ENCODE peak calls at places on chromosomes 6 and 20, in eight cellular contexts. M is psoas muscle; V is SK-N-MC; F is dorsolateral prefrontal cortex; X is right lobe of liver; C is CD4-positive, alpha-beta T cell; E is neuronal stem cell; Y is stomach. D is an unnamed sample.

GRCh38 chr6:90284236-90284744 is 12.4 kb downstream of the BACH2 start:
- DNase-seq in M (no peak), V (no peak), Y (no peak), X (no peak), C (no peak), E (peak; percentile 44), F (no peak), D (no peak)

GRCh38 chr20:45154183-45154582 is 20.5 kb upstream of the PI3 start:
- DNase-seq in C (no peak), X (no peak), V (no peak), Y (no peak), F (no peak), E (no peak), M (no peak), D (no peak)

GRCh38 chr20:36572701-36573102 is 695 bp upstream of the TGIF2 start:
- DNase-seq in X (no peak), E (peak; percentile 39), Y (peak; percentile 36), F (no peak), C (peak; percentile 67), V (no peak), M (no peak), D (no peak)

GRCh38 chr6:170137176-170137891 is 153.5 kb downstream of the DLL1 start:
- DNase-seq in X (peak; percentile 59), F (no peak), Y (peak; percentile 25), E (no peak), V (no peak), M (peak; percentile 76), C (no peak), D (peak; percentile 51)

GRCh38 chr6:170210651-170211403 is 80.1 kb downstream of the DLL1 start:
- DNase-seq in X (no peak), C (no peak), Y (peak; percentile 16), M (no peak), F (no peak), V (no peak), E (no peak), D (no peak)

GRCh38 chr20:9918360-9918759 is 79.5 kb upstream of the PAK5 start:
- DNase-seq in E (no peak), M (no peak), V (no peak), F (no peak), C (no peak), X (no peak), Y (no peak), D (no peak)

GRCh38 chr6:157263881-157264397 is 59.4 kb downstream of the TMEM242 start:
- DNase-seq in E (no peak), C (no peak), M (no peak), V (no peak), F (no peak), X (no peak), Y (no peak), D (no peak)

GRCh38 chr6:108751851-108752732 is 96.1 kb upstream of the ARMC2 start:
- DNase-seq in C (no peak), M (no peak), F (no peak), X (peak; percentile 80), Y (no peak), V (no peak), E (no peak), D (no peak)

GRCh38 chr20:51985013-51985415 is 182.7 kb upstream of the SALL4 start:
- DNase-seq in E (no peak), M (no peak), V (peak; percentile 99), X (no peak), Y (no peak), F (no peak), C (no peak), D (no peak)

GRCh38 chr6:35728663-35729348 is 8.0 kb upstream of the ARMC12 start:
- DNase-seq in X (peak; percentile 88), C (peak; percentile 46), E (no peak), V (no peak), F (no peak), Y (peak; percentile 41), M (peak; percentile 88), D (peak; percentile 94)

GRCh38 chr6:28336284-28337024 is 506 bp upstream of the ZSCAN31 start:
- DNase-seq in C (no peak), X (no peak), E (no peak), F (no peak), V (no peak), M (no peak), Y (no peak), D (no peak)

GRCh38 chr20:60695223-60695622 is 556.8 kb upstream of the CDH4 start:
- DNase-seq in M (no peak), F (no peak), C (no peak), V (no peak), X (no peak), E (no peak), Y (no peak), D (no peak)

GRCh38 chr6:118665011-118665410 is 13.6 kb upstream of the CEP85L start:
- DNase-seq in V (no peak), C (peak; percentile 8), Y (no peak), X (no peak), E (no peak), M (no peak), F (no peak), D (no peak)
- H3K27ac ChIP-seq in V (no peak overlapping the region), C (peak overlapping the region; percentile 50), Y (peak overlapping the region; percentile 81), X (no peak overlapping the region), E (no peak overlapping the region), M (peak overlapping the region; percentile 78), F (no peak overlapping the region), D (peak overlapping the region; percentile 15)

GRCh38 chr20:1844723-1845523 is 50.3 kb upstream of the SIRPA start:
- DNase-seq in X (no peak), M (peak; percentile 66), F (no peak), C (no peak), Y (peak; percentile 35), V (no peak), E (no peak), D (no peak)

GRCh38 chr20:1841554-1842140 is 53.6 kb upstream of the SIRPA start:
- DNase-seq in X (no peak), V (no peak), M (peak; percentile 70), Y (no peak), C (no peak), E (no peak), F (no peak), D (peak; percentile 57)

GRCh38 chr20:1842281-1842680 is 52.9 kb upstream of the SIRPA start:
- DNase-seq in Y (no peak), V (no peak), C (no peak), X (no peak), M (no peak), E (no peak), F (no peak), D (no peak)

GRCh38 chr20:1838479-1839279 is 56.5 kb upstream of the SIRPA start:
- DNase-seq in M (no peak), Y (no peak), X (no peak), E (no peak), C (no peak), V (no peak), F (no peak), D (no peak)

GRCh38 chr20:1840865-1841553 is 54.2 kb upstream of the SIRPA start:
- DNase-seq in V (no peak), E (no peak), Y (no peak), F (no peak), M (no peak), X (no peak), C (no peak), D (no peak)
- H3K27ac ChIP-seq in V (no peak overlapping the region), E (no peak overlapping the region), Y (no peak overlapping the region), F (peak overlapping the region; percentile 78), M (peak overlapping the region; percentile 67), X (no peak overlapping the region), C (no peak overlapping the region), D (peak overlapping the region; percentile 78)

GRCh38 chr6:10309826-10310405 is 105.0 kb downstream of the TFAP2A start:
- DNase-seq in M (no peak), E (no peak), V (no peak), X (no peak), C (no peak), F (no peak), Y (no peak), D (no peak)
- H3K27ac ChIP-seq in M (no peak overlapping the region), E (no peak overlapping the region), V (no peak overlapping the region), X (no peak overlapping the region), C (no peak overlapping the region), F (no peak overlapping the region), Y (no peak overlapping the region), D (peak overlapping the region; percentile 43)

GRCh38 chr6:16741112-16742016 is 19.9 kb downstream of the ATXN1 start:
- DNase-seq in Y (no peak), X (no peak), M (no peak), C (no peak), V (no peak), F (no peak), E (no peak), D (no peak)
- H3K27ac ChIP-seq in Y (peak overlapping the region; percentile 66), X (no peak overlapping the region), M (peak overlapping the region; percentile 86), C (no peak overlapping the region), V (no peak overlapping the region), F (no peak overlapping the region), E (no peak overlapping the region), D (peak overlapping the region; percentile 19)

GRCh38 chr6:18342223-18342622 is 44.9 kb upstream of the RNF144B start:
- DNase-seq in F (no peak), Y (no peak), M (no peak), C (no peak), V (no peak), E (no peak), X (no peak), D (no peak)
- H3K27ac ChIP-seq in F (no peak overlapping the region), Y (no peak overlapping the region), M (peak overlapping the region; percentile 92), C (no peak overlapping the region), V (no peak overlapping the region), E (no peak overlapping the region), X (no peak overlapping the region), D (peak overlapping the region; percentile 52)

GRCh38 chr6:129651291-129651691 is 58.7 kb downstream of the ARHGAP18 start:
- DNase-seq in M (no peak), Y (no peak), C (no peak), X (no peak), V (no peak), F (no peak), E (no peak), D (no peak)
- H3K27ac ChIP-seq in M (peak overlapping the region; percentile 20), Y (peak overlapping the region; percentile 55), C (no peak overlapping the region), X (no peak overlapping the region), V (no peak overlapping the region), F (no peak overlapping the region), E (no peak overlapping the region), D (no peak overlapping the region)

DNA sequence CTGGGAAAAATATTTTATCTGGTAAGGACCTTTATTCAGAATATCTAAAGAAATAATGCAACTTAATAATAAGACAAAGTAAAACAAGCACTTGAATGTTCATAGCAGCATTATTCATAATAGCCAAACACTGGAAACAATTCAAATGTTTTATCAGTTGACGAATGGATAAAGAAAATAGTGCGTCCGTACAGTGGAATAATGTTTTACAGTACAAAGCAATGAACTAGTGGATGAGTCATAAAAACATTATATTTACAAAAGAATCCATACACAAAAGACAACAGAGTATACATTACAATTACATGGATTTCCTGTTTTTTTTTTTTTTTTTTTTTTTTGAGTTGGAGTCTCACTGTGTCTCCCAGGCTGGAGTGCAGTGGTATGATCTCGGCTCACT is 12.7 kb downstream of the SMAP1 start:
- DNase-seq in V (no peak), F (no peak), X (no peak), Y (no peak), C (no peak), M (no peak), E (no peak), D (no peak)
- H3K27ac ChIP-seq in V (no peak overlapping the region), F (no peak overlapping the region), X (no peak overlapping the region), Y (no peak overlapping the region), C (no peak overlapping the region), M (no peak overlapping the region), E (no peak overlapping the region), D (no peak overlapping the region)